ENCODE peak calls at places on chromosome 22, in four cellular contexts. T, I, G and M are unnamed samples. For H3K36me3, the result is how much of the 10 kb centered on the place peaks cover.

GRCh38 chr22:40855960-40856512 is 403 bp downstream of the ST13 start:
- DNase-seq in T (no peak), I (no peak), G (peak), M (no peak)

GRCh38 chr22:30224161-30224857 is 22.2 kb downstream of the LIF start:
- DNase-seq in T (peak), I (no peak), G (no peak), M (no peak)

GRCh38 chr22:22058649-22059475 is 76.3 kb upstream of the TOP3B start:
- DNase-seq in T (no peak), I (no peak), G (no peak), M (no peak)

GRCh38 chr22:40342521-40342920 is 3.8 kb upstream of the ADSL start:
- DNase-seq in T (no peak), I (no peak), G (no peak), M (no peak)

GRCh38 chr22:23520875-23521441 is 59.1 kb downstream of the IGLL1 start:
- DNase-seq in T (peak), I (no peak), G (peak), M (no peak)

GRCh38 chr22:27597703-27598444 is 203.7 kb downstream of the MN1 start:
- DNase-seq in T (no peak), I (no peak), G (no peak), M (no peak)

GRCh38 chr22:26436903-26437515 is 7.9 kb downstream of the ASPHD2 start:
- DNase-seq in T (no peak), I (no peak), G (no peak), M (no peak)

GRCh38 chr22:23109441-23109978 is 32.3 kb downstream of the RSPH14 start:
- DNase-seq in T (no peak), I (no peak), G (no peak), M (no peak)

GRCh38 chr22:50507991-50508884 is at the start of gene NCAPH2:
- DNase-seq in T (peak), I (peak), G (peak), M (peak)

GRCh38 chr22:45262931-45263789 is 21.6 kb upstream of the UPK3A start:
- DNase-seq in T (no peak), I (no peak), G (no peak), M (peak)

GRCh38 chr22:28728621-28729313 is 12.9 kb downstream of the CHEK2 start:
- DNase-seq in T (peak), I (no peak), G (no peak), M (no peak)

GRCh38 chr22:47095395-47096122 is 333.1 kb downstream of the TBC1D22A start:
- DNase-seq in T (no peak), I (no peak), G (no peak), M (no peak)

GRCh38 chr22:19515654-19516377 is 8.4 kb downstream of the CLDN5 start:
- DNase-seq in T (no peak), I (no peak), G (no peak), M (no peak)

GRCh38 chr22:26428515-26429457 is at the start of gene ASPHD2:
- DNase-seq in T (peak), I (peak), G (peak), M (peak)

GRCh38 chr22:34111210-34111824 is 191.0 kb upstream of the LARGE1 start:
- DNase-seq in T (peak), I (no peak), G (peak), M (no peak)

GRCh38 chr22:20204281-20204680 is 53.4 kb upstream of the CCDC188 start:
- DNase-seq in T (no peak), I (no peak), G (no peak), M (no peak)

GRCh38 chr22:18933914-18934313 is 2.2 kb downstream of the PRODH start:
- DNase-seq in T (no peak), I (no peak), G (no peak), M (no peak)

GRCh38 chr22:35539910-35540599 is 576 bp upstream of the RASD2 start:
- DNase-seq in T (peak), I (no peak), G (peak), M (peak)

GRCh38 chr22:30265851-30266444 is 703 bp downstream of the OSM start:
- DNase-seq in T (no peak), I (no peak), G (no peak), M (no peak)

GRCh38 chr22:28816994-28817530 is 16.7 kb upstream of the XBP1 start:
- DNase-seq in T (no peak), I (no peak), G (no peak), M (no peak)

GRCh38 chr22:36835903-36836302 is 19.1 kb upstream of the PVALB start:
- DNase-seq in T (no peak), I (no peak), G (no peak), M (no peak)

GRCh38 chr22:26095271-26095956 is 73.8 kb upstream of the SEZ6L start:
- DNase-seq in T (no peak), I (no peak), G (no peak), M (no peak)

GRCh38 chr22:33524511-33525270 is 395.6 kb downstream of the LARGE1 start:
- DNase-seq in T (no peak), I (no peak), G (no peak), M (no peak)

GRCh38 chr22:27435839-27436581 is 365.5 kb downstream of the MN1 start:
- DNase-seq in T (peak), I (no peak), G (peak), M (no peak)

GRCh38 chr22:26691377-26691716 is 34.0 kb downstream of the MIAT start:
- DNase-seq in T (no peak), I (no peak), G (no peak), M (no peak)

DNA sequence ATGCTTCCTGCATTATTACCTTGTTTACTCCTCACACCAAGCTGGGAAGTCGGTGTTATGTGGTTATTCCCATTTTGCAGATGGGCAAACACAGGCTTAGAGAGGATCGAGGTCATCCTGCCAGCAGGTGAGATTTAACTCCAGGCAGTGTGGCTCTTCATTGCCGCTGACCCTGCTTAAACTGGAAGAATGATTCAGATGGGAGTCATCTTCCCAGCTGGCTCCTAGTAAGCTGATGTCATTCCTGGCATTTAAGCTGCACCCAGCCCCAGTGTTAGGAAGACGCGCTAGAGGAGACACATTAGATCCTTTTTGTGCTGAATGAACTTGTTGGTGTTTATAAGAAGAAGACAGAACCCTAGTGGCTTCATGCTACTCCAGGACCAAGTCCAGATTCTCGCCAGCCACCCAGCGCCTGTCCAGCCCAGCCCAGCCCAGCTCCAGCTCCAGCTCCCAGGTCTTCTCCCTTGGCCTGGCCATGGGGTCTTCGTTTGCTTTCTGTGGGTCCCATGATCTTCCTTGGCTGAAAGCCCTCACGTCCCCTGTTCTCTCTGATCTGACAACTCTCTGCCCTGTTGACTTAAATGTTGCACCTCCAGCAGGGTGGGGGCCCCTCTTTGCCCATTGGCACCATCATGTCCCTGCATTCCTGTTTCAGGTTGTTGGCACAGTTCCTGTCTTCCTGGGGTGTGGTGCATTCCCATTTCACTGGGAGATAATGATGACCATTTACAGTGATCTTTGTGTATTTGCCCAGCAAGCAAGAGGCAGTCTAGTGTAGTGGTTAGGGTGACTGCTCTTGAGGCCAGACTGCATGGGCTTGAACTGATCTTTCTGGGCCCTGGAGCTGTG is 13.6 kb downstream of the PARVB start:
- DNase-seq in T (peak), I (no peak), G (no peak), M (peak)
- H2BK12ac ChIP-seq in T (no peak), I (no peak), G (no peak), M (no peak)

DNA sequence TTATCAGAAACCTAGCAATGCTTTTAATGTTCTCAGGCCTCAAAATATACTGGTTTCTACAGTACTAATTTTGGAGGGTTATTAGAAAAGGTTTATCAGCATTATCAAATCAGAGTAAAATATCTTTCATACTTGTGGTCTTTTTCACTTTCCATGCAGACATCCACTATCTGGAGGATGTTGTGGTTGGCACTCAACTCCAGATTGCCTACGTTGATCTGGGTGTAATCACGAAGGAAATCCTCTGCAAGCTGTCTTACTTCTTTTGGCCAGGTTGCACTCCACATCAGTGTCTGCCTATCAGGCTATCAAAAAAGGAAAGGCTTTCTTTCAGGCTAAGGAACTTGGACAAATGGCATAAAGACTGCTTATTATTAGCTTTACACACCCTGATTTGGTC is 11.6 kb downstream of the DDX17 start:
- DNase-seq in T (no peak), I (no peak), G (no peak), M (no peak)
- H3K27ac ChIP-seq in T (no peak), I (no peak), G (no peak), M (no peak)

DNA sequence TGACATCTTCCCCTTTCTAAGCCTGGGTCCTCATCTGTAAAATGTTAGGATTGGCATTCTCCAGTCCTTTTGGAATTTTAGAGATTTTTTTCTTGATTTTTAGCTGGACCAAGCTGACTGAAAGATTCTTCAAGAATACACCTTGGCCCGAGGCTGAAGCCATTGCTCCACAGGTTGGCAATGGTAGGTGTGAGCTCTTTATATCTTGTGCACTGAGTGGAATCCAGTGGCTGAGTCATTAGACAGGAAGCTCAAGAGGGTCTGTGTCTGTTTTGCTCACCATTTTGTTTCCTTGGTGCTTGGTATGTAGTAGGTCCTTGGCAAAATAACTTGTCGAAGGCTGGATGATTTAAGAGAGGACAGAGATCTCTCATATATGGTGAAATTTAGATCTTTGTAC is 6.2 kb downstream of the EIF3L start:
- DNase-seq in T (no peak), I (no peak), G (no peak), M (peak)
- H3K36me3 ChIP-seq in T (under half), I (half or more), G (under half), M (half or more)

DNA sequence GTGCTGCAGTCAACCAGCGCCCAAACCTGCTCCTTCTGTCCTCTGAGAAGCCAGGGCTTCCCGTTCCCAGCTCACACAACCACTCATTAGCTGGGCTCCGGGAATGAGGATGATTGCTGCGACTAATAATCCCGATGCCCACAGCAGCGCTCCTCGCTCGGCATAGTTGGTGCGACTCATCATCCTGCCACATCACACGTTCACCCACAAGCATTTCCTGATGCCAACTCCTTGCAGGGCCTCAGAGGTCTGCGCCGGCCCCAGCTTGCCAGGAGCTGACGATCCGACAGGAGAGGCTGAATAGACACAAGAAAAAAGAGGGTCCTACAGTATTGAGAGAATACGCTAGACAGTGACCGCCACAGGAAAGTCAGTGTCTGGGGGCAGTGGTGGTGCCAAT is 10.6 kb upstream of the CSNK1E start:
- DNase-seq in T (peak), I (no peak), G (no peak), M (no peak)
- H2BK12ac ChIP-seq in T (peak), I (peak), G (no peak), M (no peak)

GRCh38 chr22:49300951-49301397 is 526.7 kb downstream of the BRD1 start:
- DNase-seq in T (no peak), I (no peak), G (no peak), M (no peak)
- H3K27ac ChIP-seq in T (no peak), I (no peak), G (no peak), M (no peak)

DNA sequence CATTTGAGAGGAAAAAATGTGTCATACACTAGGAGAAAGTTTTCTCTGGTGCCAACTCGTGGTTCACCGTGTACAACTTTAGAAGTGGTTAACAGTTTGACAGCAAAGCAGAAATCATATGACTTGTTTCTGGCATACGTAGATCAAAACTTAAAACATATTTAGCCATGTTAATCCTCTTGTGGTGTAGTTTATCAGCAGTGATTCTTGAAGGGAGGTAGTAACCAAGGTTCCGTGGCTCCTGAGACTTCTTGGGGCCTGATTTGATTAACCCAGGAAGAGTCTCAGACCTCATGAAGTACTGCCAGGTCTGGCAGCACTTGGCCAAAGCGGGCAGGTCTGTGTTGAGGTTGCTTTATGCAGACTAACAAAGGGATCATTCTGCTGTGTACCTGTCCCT is 40.5 kb downstream of the SREBF2 start:
- DNase-seq in T (no peak), I (no peak), G (no peak), M (no peak)
- H3K36me3 ChIP-seq in T (half or more), I (half or more), G (half or more), M (half or more)